ENCODE peak calls at places on chromosomes 2 and 18, in ten cellular contexts. P, I, C, O, K, Q, N, J, Z and F are unnamed samples.

GRCh38 chr2:41965173-41965875 is 82.5 kb upstream of the PKDCC start:
- DNase-seq in P (no peak), Q (no peak), Z (no peak), N (no peak), O (no peak), J (no peak), K (no peak), I (no peak), C (no peak), F (no peak)

GRCh38 chr18:903703-904102 is 968 bp upstream of the ADCYAP1 start:
- DNase-seq in C (peak), N (peak), K (no peak), P (peak), J (peak), Q (peak), O (peak), Z (no peak), I (no peak), F (peak)

GRCh38 chr2:197704434-197705142 is 581 bp upstream of the MARS2 start:
- DNase-seq in K (no peak), J (no peak), O (no peak), Z (no peak), C (no peak), P (no peak), N (no peak), I (no peak), Q (no peak), F (no peak)

GRCh38 chr2:240301256-240301795 is 134.1 kb upstream of the GPC1 start:
- DNase-seq in Z (no peak), I (no peak), O (no peak), N (no peak), J (no peak), K (no peak), Q (no peak), C (no peak), P (no peak), F (no peak)

GRCh38 chr2:156396126-156396525 is 40.1 kb upstream of the GPD2 start:
- DNase-seq in I (no peak), K (no peak), C (no peak), Q (no peak), Z (no peak), O (no peak), J (no peak), N (no peak), P (no peak), F (no peak)

GRCh38 chr2:85663684-85664565 is 4.1 kb downstream of the SFTPB start:
- DNase-seq in N (no peak), Q (no peak), K (no peak), I (no peak), J (no peak), C (no peak), P (no peak), O (no peak), Z (no peak), F (no peak)

GRCh38 chr2:45922577-45922988 is 271.1 kb downstream of the PRKCE start:
- DNase-seq in P (no peak), C (peak), O (no peak), J (no peak), Q (no peak), I (no peak), N (peak), Z (no peak), K (no peak), F (peak)

GRCh38 chr2:25230626-25231311 is 62.4 kb upstream of the POMC start:
- DNase-seq in I (no peak), Z (no peak), O (no peak), C (no peak), J (no peak), P (no peak), Q (no peak), N (no peak), K (no peak), F (no peak)

GRCh38 chr2:166234112-166234846 is 106.5 kb upstream of the SCN1A start:
- DNase-seq in P (no peak), N (peak), I (peak), O (no peak), K (no peak), J (no peak), C (no peak), Z (no peak), Q (peak), F (peak)

GRCh38 chr2:164145093-164145987 is 409.5 kb upstream of the FIGN start:
- DNase-seq in N (peak), J (no peak), Z (no peak), O (peak), P (no peak), Q (peak), C (no peak), I (no peak), K (peak), F (peak)

GRCh38 chr2:12119841-12120240 is 373.4 kb downstream of the LPIN1 start:
- DNase-seq in Z (no peak), P (no peak), J (no peak), I (no peak), N (peak), Q (peak), C (no peak), O (no peak), K (no peak), F (peak)

GRCh38 chr2:98058191-98058975 is 28.6 kb upstream of the VWA3B start:
- DNase-seq in C (no peak), K (no peak), P (no peak), Z (no peak), O (peak), J (no peak), N (no peak), Q (no peak), I (no peak), F (no peak)
- H3K4me2 ChIP-seq in C (no peak), K (no peak), P (no peak), Z (no peak), O (no peak), J (no peak), N (no peak), Q (no peak), I (no peak), F (no peak)

GRCh38 chr18:57429607-57430165 is 5.5 kb upstream of the ONECUT2 start:
- DNase-seq in N (no peak), K (peak), Q (no peak), J (no peak), Z (no peak), P (peak), O (no peak), C (no peak), I (no peak), F (no peak)

GRCh38 chr18:57430983-57431382 is 4.2 kb upstream of the ONECUT2 start:
- DNase-seq in P (peak), Z (no peak), O (no peak), N (no peak), K (no peak), C (no peak), J (no peak), I (no peak), Q (no peak), F (no peak)

GRCh38 chr18:57432118-57432517 is 3.1 kb upstream of the ONECUT2 start:
- DNase-seq in C (no peak), K (no peak), N (no peak), Z (no peak), I (no peak), P (no peak), J (no peak), Q (no peak), O (no peak), F (no peak)

GRCh38 chr18:57431512-57432080 is 3.6 kb upstream of the ONECUT2 start:
- DNase-seq in Z (no peak), N (no peak), C (no peak), O (no peak), K (no peak), I (no peak), P (no peak), Q (no peak), J (peak), F (no peak)

DNA sequence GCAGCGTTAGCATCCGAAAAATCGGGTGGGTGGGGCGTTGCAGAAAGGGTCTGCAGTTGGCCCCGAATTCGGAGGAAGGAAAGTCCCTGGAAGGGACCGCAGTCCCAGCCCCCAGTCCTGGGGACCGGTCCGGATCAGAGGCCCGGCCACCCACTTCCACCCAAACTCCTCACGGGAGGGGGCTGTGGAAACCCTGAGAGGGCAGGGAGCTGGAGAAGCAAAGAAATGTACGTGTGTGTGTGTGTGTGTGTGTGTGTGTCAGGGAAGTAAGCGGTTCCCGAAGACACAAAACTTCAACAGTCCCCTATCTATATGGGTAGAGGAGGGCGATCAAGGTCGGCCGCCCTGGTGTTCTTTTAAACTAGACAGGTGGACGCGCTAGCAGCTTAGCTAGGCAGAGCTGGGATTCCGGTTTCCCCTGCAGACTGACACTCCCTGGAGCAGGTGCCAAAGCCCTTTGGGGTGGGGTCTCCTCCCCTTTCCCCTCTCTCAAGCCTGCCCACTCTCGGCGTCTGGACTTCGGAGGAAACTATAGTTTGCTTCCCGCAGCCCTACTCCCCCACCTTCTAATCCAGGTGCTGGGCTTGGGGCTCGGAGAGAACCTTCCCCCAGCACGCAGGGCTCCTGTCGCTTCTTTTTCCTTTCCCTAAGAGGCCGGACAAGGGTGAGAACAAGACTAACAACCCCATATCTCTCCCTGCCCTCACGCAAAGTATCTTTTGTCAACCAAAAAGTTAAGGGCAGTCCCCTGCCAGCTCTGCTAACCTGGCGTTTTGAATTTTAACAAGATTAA is 4.8 kb upstream of the ONECUT2 start:
- DNase-seq in C (no peak), N (no peak), I (no peak), O (no peak), K (no peak), Z (no peak), Q (no peak), J (no peak), P (peak), F (no peak)
- TF ChIP-seq EZH2 in C (peak), N (peak), I (no peak), O (peak), K (no peak), Z (no peak), Q (no peak), J (no peak), P (peak), F (peak)

DNA sequence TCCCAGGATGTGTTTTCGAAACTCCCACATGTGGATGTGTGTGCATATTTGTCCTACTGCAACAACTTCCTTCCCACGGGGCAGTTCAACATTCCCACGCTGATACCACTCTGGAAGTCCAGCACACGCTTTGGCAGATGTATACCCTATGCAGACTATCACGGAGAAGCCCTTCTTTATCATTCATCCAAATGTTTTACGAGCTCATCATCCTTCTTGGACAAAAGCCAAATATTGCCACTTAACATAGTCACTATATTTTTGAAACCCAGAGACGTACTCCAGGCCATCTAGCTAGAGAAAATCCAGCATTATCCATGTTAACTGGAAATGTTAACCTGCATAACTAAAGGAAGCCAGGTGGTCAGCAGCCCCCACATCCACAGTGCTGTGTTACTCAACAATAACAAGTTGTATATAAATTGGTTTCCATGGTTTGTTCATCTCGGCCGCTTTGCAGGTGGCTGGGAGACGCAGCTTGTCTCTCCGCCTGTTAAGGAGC is 131.5 kb downstream of the ZNF532 start:
- DNase-seq in C (peak), O (no peak), Q (peak), N (peak), P (no peak), J (no peak), I (no peak), K (no peak), Z (no peak), F (peak)
- H3K4me2 ChIP-seq in C (peak), O (no peak), Q (no peak), N (no peak), P (peak), J (no peak), I (no peak), K (no peak), Z (no peak), F (peak)

GRCh38 chr2:205924676-205925075 is 161.3 kb downstream of the INO80D start:
- DNase-seq in P (no peak), O (no peak), I (no peak), K (no peak), C (no peak), Q (no peak), Z (no peak), J (no peak), N (no peak), F (no peak)

GRCh38 chr2:205930209-205930608 is 155.8 kb downstream of the INO80D start:
- DNase-seq in I (no peak), N (peak), Q (peak), P (peak), Z (no peak), K (no peak), J (no peak), C (no peak), O (no peak), F (peak)

GRCh38 chr2:205931388-205931787 is 154.6 kb downstream of the INO80D start:
- DNase-seq in Z (no peak), O (no peak), J (no peak), I (no peak), K (no peak), P (no peak), N (no peak), Q (no peak), C (no peak), F (no peak)

GRCh38 chr2:205929445-205930027 is 156.4 kb downstream of the INO80D start:
- DNase-seq in J (no peak), P (no peak), N (no peak), O (no peak), K (no peak), C (peak), I (peak), Q (no peak), Z (no peak), F (no peak)

DNA sequence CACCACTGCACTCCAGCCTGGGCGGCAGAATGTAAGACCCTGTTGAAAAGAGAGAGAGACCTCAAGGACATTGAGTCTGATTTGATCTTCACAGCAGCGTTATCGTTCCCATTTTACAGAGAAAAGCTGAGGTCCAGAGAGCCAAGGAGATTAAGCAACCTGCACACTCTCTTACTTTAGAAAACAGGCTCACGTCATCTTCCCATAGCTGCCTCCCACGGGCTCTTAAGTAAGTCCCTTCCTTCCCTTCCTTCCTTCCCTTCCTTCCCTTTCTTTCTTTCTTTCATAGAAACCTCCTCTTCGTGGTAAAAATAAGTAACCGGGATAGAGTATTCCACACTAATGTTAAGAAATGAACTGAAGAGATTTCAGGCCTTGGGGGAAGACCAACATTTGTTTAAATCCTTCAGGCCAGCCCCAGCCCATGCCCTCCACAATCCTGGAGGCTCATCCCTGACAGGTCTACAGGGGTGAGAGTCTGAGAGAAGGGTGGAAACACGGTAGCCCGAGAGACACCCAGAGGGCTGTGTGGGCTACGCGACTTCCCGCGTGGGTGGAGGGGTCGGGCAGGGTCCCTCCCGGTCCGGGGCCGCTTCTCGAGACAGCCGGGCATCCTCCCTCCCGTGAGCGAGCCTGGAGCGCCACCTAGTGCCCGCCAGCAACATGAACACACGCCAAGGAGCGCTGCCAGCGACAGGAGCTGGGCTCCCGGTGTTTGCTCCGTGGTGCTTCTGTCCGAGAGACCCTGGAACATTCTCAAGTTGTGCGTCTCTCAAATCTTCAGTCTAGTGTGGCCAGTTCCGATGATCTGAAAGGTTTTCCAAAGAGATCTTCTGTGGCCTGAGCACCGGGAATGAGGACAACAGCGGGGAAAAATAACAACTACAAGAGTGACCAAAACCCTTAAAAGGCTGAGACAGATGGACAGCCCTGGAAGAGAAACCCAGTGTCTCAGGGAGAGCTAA is 160.3 kb downstream of the INO80D start:
- DNase-seq in N (peak), O (peak), I (peak), Q (peak), K (peak), J (peak), C (peak), Z (no peak), P (peak), F (peak)
- TF ChIP-seq EZH2 in N (peak), O (no peak), I (peak), Q (no peak), K (no peak), J (no peak), C (no peak), Z (no peak), P (no peak), F (no peak)